ENCODE peak calls at places on chromosomes 5 and 9, in seven cellular contexts. A, N, D, Y, V, C and T are unnamed samples. For H3K36me3, the result is how much of the 10 kb centered on the place peaks cover.

GRCh38 chr9:132882616-132883015 is 3.9 kb downstream of the SPACA9 start:
- DNase-seq in Y (no peak), D (no peak), V (no peak), N (no peak), A (no peak), C (no peak), T (no peak)

GRCh38 chr5:150103678-150104549 is 17.6 kb upstream of the CSF1R start:
- DNase-seq in V (no peak), Y (no peak), A (peak), D (no peak), N (no peak), C (no peak), T (no peak)

GRCh38 chr5:62315376-62316049 is 9.5 kb downstream of the KIF2A start:
- DNase-seq in D (no peak), Y (no peak), C (no peak), A (no peak), V (no peak), N (no peak), T (no peak)

GRCh38 chr9:2740616-2741015 is 23.3 kb downstream of the KCNV2 start:
- DNase-seq in Y (no peak), D (no peak), C (no peak), A (no peak), V (no peak), N (no peak), T (no peak)

GRCh38 chr5:98656106-98656795 is 117.2 kb upstream of the RGMB start:
- DNase-seq in A (peak), D (no peak), C (no peak), N (no peak), V (no peak), Y (no peak), T (no peak)

GRCh38 chr9:126528111-126528510 is 85.6 kb upstream of the LMX1B start:
- DNase-seq in D (no peak), A (no peak), V (no peak), C (no peak), N (no peak), Y (peak), T (no peak)

GRCh38 chr9:109507421-109507838 is 9.3 kb upstream of the PTPN3 start:
- DNase-seq in A (no peak), C (no peak), V (no peak), N (peak), D (no peak), Y (peak), T (no peak)

GRCh38 chr9:116572095-116572748 is 114.9 kb upstream of the TRIM32 start:
- DNase-seq in V (no peak), A (peak), Y (peak), N (peak), C (peak), D (peak), T (no peak)

GRCh38 chr5:169701910-169702451 is 64.9 kb downstream of the DOCK2 start:
- DNase-seq in Y (no peak), N (no peak), D (no peak), V (no peak), A (no peak), C (peak), T (no peak)

GRCh38 chr9:93951655-93952118 is 3.5 kb downstream of the BARX1 start:
- DNase-seq in Y (no peak), N (no peak), C (peak), A (no peak), V (no peak), D (no peak), T (no peak)

GRCh38 chr5:37695651-37696050 is 144.2 kb downstream of the GDNF start:
- DNase-seq in C (no peak), Y (no peak), V (no peak), N (no peak), A (no peak), D (no peak), T (no peak)

GRCh38 chr9:34647651-34648050 is 1.2 kb downstream of the GALT start:
- DNase-seq in V (no peak), N (no peak), C (no peak), D (no peak), Y (no peak), A (no peak), T (no peak)

GRCh38 chr9:34648673-34649072 is 2.2 kb downstream of the GALT start:
- DNase-seq in A (no peak), C (no peak), D (no peak), V (no peak), N (no peak), Y (no peak), T (no peak)

GRCh38 chr9:34647084-34647403 is 569 bp downstream of the GALT start:
- DNase-seq in Y (no peak), D (no peak), C (no peak), V (no peak), N (no peak), A (no peak), T (no peak)

GRCh38 chr9:34644766-34645314 is 1.6 kb upstream of the GALT start:
- DNase-seq in Y (peak), C (no peak), D (no peak), N (no peak), A (no peak), V (no peak), T (no peak)

GRCh38 chr9:34646211-34647083 is at the start of gene GALT:
- DNase-seq in V (no peak), Y (peak), C (peak), N (peak), A (peak), D (peak), T (peak)
- TF ChIP-seq POLR2AphosphoS5 in V (peak), Y (peak), C (peak), N (peak), A (peak), D (peak), T (peak)

DNA sequence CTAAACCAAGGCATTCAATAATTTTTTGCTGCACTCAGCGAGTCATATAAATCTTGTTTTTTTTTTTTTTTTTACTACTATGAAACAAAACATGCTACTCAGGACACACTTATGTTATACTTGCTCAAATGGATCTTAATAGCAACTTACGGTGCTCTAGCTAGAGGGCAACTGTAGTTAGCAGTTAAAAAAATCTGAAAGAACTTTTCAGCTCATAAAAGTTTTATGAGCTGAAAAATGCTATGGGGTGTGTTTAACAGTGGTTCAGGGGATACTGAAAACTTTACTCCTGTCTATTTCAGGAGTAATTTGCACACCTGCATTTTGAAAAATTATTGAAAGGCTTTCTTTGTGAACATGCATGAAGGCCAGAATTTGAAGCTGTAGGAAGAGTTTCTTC is 53.4 kb downstream of the VCAN start:
- DNase-seq in Y (no peak), A (no peak), N (no peak), V (no peak), C (no peak), D (no peak), T (no peak)
- H3K36me3 ChIP-seq in Y (under half), A (under half), N (under half), V (under half), C (half or more), D (under half), T (under half)

GRCh38 chr5:115888027-115888426 is 46.3 kb downstream of the AP3S1 start:
- DNase-seq in V (no peak), A (no peak), D (no peak), Y (no peak), N (no peak), C (no peak), T (no peak)
- TF ChIP-seq CTCF in V (no peak), A (no peak), D (no peak), Y (no peak), N (no peak), C (peak), T (no peak)

GRCh38 chr9:129813661-129814060 is 10.3 kb downstream of the TOR1A start:
- DNase-seq in N (no peak), D (no peak), A (no peak), Y (no peak), V (no peak), C (no peak), T (no peak)

GRCh38 chr9:129814432-129815223 is 9.3 kb downstream of the TOR1A start:
- DNase-seq in C (no peak), V (no peak), A (no peak), Y (no peak), D (no peak), N (no peak), T (no peak)

GRCh38 chr9:129811967-129812363 is 9.0 kb downstream of the TOR1B start:
- DNase-seq in D (no peak), A (no peak), V (no peak), C (no peak), N (no peak), Y (no peak), T (no peak)

GRCh38 chr9:129810788-129811187 is 7.8 kb downstream of the TOR1B start:
- DNase-seq in N (no peak), Y (no peak), D (no peak), C (no peak), V (no peak), A (no peak), T (no peak)

GRCh38 chr9:129812385-129812784 is 9.4 kb downstream of the TOR1B start:
- DNase-seq in N (peak), A (no peak), D (no peak), Y (no peak), C (no peak), V (no peak), T (no peak)
- TF ChIP-seq POLR2AphosphoS5 in N (peak), A (no peak), D (no peak), Y (no peak), C (no peak), V (no peak), T (no peak)

DNA sequence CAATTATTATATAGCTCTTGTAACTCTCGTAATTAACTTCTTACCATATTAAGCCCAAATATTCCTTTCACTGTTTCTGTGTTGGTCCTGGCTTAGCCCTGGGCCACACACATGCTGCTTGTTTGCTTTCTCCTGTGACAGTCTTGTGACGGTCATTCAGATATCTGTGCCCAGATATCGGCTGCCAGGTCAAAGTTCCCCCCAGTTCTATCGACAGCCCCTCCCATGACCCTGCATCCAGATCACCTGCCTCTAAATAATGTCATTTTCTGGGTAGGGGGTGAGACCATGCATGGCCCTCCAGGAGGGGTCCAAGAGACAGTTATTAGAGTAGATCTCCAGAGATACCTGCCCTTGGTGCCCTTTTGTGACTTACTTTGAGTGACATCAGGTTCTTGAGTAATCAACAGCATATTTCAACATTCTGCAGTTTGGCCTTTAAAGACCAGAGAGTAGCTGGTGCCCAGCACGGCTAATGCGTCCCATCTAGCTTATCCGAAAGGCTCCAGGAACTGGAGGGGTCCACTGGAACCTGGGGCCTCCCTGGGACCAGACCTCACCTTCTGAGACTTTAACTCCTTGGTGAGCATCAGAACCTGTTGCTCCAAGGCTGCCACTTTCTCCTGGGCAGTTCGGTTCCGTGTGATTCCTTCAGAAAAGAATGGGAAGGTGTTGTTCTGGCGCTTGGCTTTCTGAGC is 26.9 kb downstream of the TBC1D2 start:
- DNase-seq in C (no peak), N (no peak), V (no peak), D (no peak), Y (peak), A (no peak), T (no peak)
- H3K36me3 ChIP-seq in C (under half), N (under half), V (under half), D (under half), Y (under half), A (under half), T (under half)